ENCODE peak calls at places on chromosome 21, in ten cellular contexts. K, Q, E, L, D, H, C, S, O and T are unnamed samples.

GRCh38 chr21:28496517-28496916 is 496.2 kb downstream of the LTN1 start:
- DNase-seq in K (no peak), H (no peak), D (no peak), E (no peak), O (no peak), S (no peak), L (no peak), C (no peak), Q (no peak), T (no peak)

GRCh38 chr21:45336870-45337269 is 49.2 kb upstream of the POFUT2 start:
- DNase-seq in L (peak), O (no peak), E (peak), S (no peak), D (no peak), Q (peak), H (no peak), K (no peak), C (no peak), T (peak)

GRCh38 chr21:42685036-42685435 is 31.6 kb downstream of the PDE9A start:
- DNase-seq in Q (no peak), L (no peak), C (no peak), E (no peak), O (no peak), H (no peak), S (no peak), K (no peak), D (peak), T (no peak)

GRCh38 chr21:34534522-34534921 is 22.5 kb upstream of the KCNE1 start:
- DNase-seq in S (no peak), H (no peak), D (no peak), K (no peak), Q (no peak), E (peak), C (no peak), O (no peak), L (no peak), T (no peak)

GRCh38 chr21:43802713-43803313 is 13.4 kb downstream of the RRP1 start:
- DNase-seq in S (no peak), E (no peak), D (no peak), O (no peak), K (no peak), L (no peak), C (no peak), H (no peak), Q (peak), T (no peak)

GRCh38 chr21:19993186-19993711 is 1005.0 kb upstream of the NCAM2 start:
- DNase-seq in D (no peak), C (no peak), L (no peak), O (no peak), E (no peak), Q (no peak), S (no peak), H (no peak), K (no peak), T (no peak)

GRCh38 chr21:32826317-32827167 is 55.0 kb upstream of the PAXBP1 start:
- DNase-seq in C (peak), E (peak), H (peak), O (no peak), K (no peak), Q (no peak), S (peak), D (no peak), L (peak), T (no peak)

GRCh38 chr21:25826652-25827051 is 91.9 kb downstream of the GABPA start:
- DNase-seq in O (no peak), L (no peak), H (no peak), K (no peak), D (no peak), Q (no peak), C (no peak), E (no peak), S (no peak), T (no peak)

GRCh38 chr21:31908106-31909031 is 35.5 kb downstream of the HUNK start:
- DNase-seq in H (no peak), Q (no peak), D (no peak), L (peak), C (no peak), S (no peak), O (peak), E (no peak), K (no peak), T (no peak)

GRCh38 chr21:44836666-44837471 is 19.0 kb upstream of the SUMO3 start:
- DNase-seq in H (no peak), O (peak), Q (no peak), K (no peak), S (no peak), E (peak), C (no peak), L (peak), D (no peak), T (peak)

GRCh38 chr21:44579833-44580144 is 615 bp downstream of the KRTAP10-5 start:
- DNase-seq in K (no peak), E (no peak), Q (no peak), S (no peak), L (no peak), D (no peak), O (peak), H (no peak), C (no peak), T (no peak)

GRCh38 chr21:17388226-17388625 is 124.6 kb upstream of the CXADR start:
- DNase-seq in K (no peak), D (no peak), L (no peak), C (no peak), H (no peak), E (no peak), S (no peak), O (no peak), Q (no peak), T (no peak)

GRCh38 chr21:17779486-17779885 is 39.7 kb downstream of the C21orf91 start:
- DNase-seq in K (no peak), O (no peak), Q (no peak), H (no peak), D (no peak), E (no peak), C (no peak), S (no peak), L (no peak), T (no peak)

GRCh38 chr21:45994086-45994661 is 12.6 kb downstream of the COL6A1 start:
- DNase-seq in O (peak), K (no peak), S (no peak), D (no peak), H (no peak), E (peak), C (no peak), Q (peak), L (no peak), T (peak)

GRCh38 chr21:45998871-45999580 is 17.5 kb downstream of the COL6A1 start:
- DNase-seq in C (no peak), D (peak), K (no peak), Q (no peak), E (no peak), L (no peak), H (no peak), O (peak), S (no peak), T (peak)

GRCh38 chr21:35400233-35400939 is 351.3 kb upstream of the RUNX1 start:
- DNase-seq in Q (no peak), E (peak), H (no peak), L (peak), K (peak), C (peak), S (peak), D (peak), O (no peak), T (no peak)

GRCh38 chr21:34648739-34649297 is 20.0 kb upstream of the CLIC6 start:
- DNase-seq in D (no peak), S (no peak), E (no peak), O (no peak), Q (no peak), C (no peak), L (no peak), K (no peak), H (no peak), T (no peak)